ENCODE peak calls at places on chromosome 18, in eight cellular contexts. V, J, R, U, I, B, Z and W are unnamed samples.
A peak's percentile ranks its signal among the peaks of the same experiment; 100 is the strongest.

GRCh38 chr18:45792551-45793294 is 32.8 kb upstream of the SIGLEC15 start:
- DNase-seq in V (peak; percentile 50), J (peak; percentile 67), R (no peak), U (no peak), I (peak; percentile 17), B (no peak), Z (no peak), W (no peak)

GRCh38 chr18:22391571-22392359 is 25.9 kb downstream of the CTAGE1 start:
- DNase-seq in V (peak; percentile 92), J (peak; percentile 86), R (no peak), U (no peak), I (no peak), B (no peak), Z (no peak), W (no peak)

GRCh38 chr18:36735130-36735529 is 93.7 kb downstream of the TPGS2 start:
- DNase-seq in V (no peak), J (no peak), R (no peak), U (no peak), I (no peak), B (no peak), Z (no peak), W (no peak)

GRCh38 chr18:38576349-38576748 is 1010.8 kb upstream of the CELF4 start:
- DNase-seq in V (no peak), J (no peak), R (no peak), U (no peak), I (no peak), B (no peak), Z (no peak), W (no peak)

GRCh38 chr18:54269924-54270844 is 867 bp downstream of the POLI start:
- DNase-seq in V (peak; percentile 53), J (peak; percentile 49), R (peak; percentile 57), U (peak; percentile 19), I (peak; percentile 81), B (peak; percentile 95), Z (peak; percentile 38), W (no peak)

GRCh38 chr18:2994603-2995432 is 18.1 kb downstream of the LPIN2 start:
- DNase-seq in V (no peak), J (no peak), R (no peak), U (no peak), I (no peak), B (peak; percentile 56), Z (no peak), W (no peak)

GRCh38 chr18:10346786-10347415 is 107.5 kb upstream of the APCDD1 start:
- DNase-seq in V (no peak), J (no peak), R (no peak), U (no peak), I (no peak), B (no peak), Z (no peak), W (no peak)

GRCh38 chr18:74282359-74283254 is 9.2 kb downstream of the CYB5A start:
- DNase-seq in V (no peak), J (no peak), R (no peak), U (no peak), I (no peak), B (peak; percentile 25), Z (no peak), W (peak; percentile 93)

GRCh38 chr18:41829648-41830516 is 125.2 kb upstream of the PIK3C3 start:
- DNase-seq in V (no peak), J (no peak), R (no peak), U (no peak), I (no peak), B (no peak), Z (no peak), W (no peak)

GRCh38 chr18:27184115-27185024 is 738 bp downstream of the CHST9 start:
- DNase-seq in V (no peak), J (no peak), R (no peak), U (peak; percentile 14), I (no peak), B (peak; percentile 43), Z (no peak), W (no peak)

GRCh38 chr18:456361-456821 is 44.1 kb downstream of the COLEC12 start:
- DNase-seq in V (no peak), J (peak; percentile 92), R (no peak), U (no peak), I (no peak), B (no peak), Z (peak; percentile 51), W (no peak)
- H3K4me3 ChIP-seq in V (no peak overlapping the region), J (peak overlapping the region; percentile 55), R (no peak overlapping the region), U (no peak overlapping the region), I (peak overlapping the region; percentile 59), B (no peak overlapping the region), Z (no peak overlapping the region), W (no peak overlapping the region)

GRCh38 chr18:34595673-34596072 is 114.4 kb upstream of the DTNA start:
- DNase-seq in V (peak; percentile 36), J (peak; percentile 53), R (no peak), U (no peak), I (no peak), B (peak; percentile 89), Z (no peak), W (no peak)

GRCh38 chr18:34592961-34593382 is 117.1 kb upstream of the DTNA start:
- DNase-seq in V (peak; percentile 86), J (peak; percentile 73), R (no peak), U (peak; percentile 88), I (peak; percentile 85), B (peak; percentile 83), Z (peak; percentile 58), W (no peak)

GRCh38 chr18:34590503-34590902 is 119.6 kb upstream of the DTNA start:
- DNase-seq in V (no peak), J (no peak), R (no peak), U (no peak), I (no peak), B (no peak), Z (no peak), W (no peak)

GRCh38 chr18:34591920-34592444 is 118.1 kb upstream of the DTNA start:
- DNase-seq in V (no peak), J (no peak), R (no peak), U (no peak), I (no peak), B (no peak), Z (no peak), W (no peak)

DNA sequence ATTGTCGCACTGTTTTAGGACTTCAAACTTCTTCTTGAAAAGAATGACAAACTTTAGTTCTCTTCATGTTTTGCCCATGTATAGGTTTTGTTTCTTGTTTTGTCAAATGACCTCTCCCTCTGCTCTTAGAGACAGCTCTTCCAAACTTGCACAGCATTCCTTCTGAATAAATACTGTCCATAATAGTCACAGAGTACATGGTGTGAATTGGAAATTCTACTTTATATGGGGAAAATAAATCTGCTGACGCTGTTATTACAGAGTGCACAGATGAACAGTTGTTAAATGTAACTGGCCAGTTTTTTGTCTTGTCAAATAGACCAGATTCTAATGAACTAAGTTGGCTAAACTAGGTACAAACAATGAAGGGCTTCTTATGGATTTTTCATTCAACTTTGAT is 115.9 kb upstream of the DTNA start:
- DNase-seq in V (no peak), J (no peak), R (no peak), U (no peak), I (no peak), B (no peak), Z (no peak), W (no peak)
- H3K4me3 ChIP-seq in V (no peak overlapping the region), J (no peak overlapping the region), R (no peak overlapping the region), U (peak overlapping the region; percentile 26), I (peak overlapping the region; percentile 68), B (no peak overlapping the region), Z (no peak overlapping the region), W (no peak overlapping the region)

DNA sequence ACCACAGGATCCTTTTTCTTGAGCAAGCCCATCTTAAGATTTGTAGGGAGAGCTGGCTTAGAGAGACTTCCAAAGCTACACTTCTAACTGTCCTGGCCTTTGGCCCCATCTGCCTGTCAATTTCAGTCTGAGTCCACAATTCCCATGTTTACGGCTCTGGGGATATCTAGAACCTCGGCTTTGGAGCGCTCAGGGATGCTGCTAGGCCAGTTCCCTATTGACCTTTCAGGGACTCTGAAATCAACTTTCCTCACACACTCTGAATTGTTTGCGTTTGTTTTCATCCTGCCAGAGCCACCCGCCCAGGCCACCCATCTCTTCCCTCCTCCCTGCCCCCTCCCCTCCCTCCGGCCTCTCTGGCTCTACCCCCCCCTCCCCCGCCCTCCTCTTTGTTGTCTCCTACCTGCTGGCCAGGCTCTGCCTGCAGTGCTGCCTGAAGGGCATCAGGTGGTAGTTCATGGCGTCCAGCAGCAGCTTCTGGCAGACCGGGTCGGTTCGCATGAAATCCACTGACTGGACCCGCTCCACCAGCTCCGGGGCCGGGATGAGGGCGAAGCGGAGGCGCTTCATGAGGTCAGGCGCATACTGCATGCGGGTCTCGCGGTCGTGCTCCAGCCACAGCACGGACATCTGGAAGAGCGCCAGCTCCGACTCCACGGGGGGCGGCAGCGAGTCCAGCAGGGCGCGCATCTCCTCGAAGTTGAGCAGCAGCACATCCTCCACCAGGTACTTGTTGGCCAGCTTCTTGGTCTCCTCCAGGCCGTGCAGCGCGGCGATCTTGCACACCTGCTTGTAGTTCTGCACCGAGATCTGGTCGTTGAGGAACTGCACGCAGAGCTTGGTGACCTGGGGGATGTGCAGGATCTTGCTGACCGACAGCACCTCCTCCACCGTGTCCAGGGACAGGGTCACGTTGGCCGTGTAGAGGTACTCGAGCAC is 3.3 kb downstream of the KLHL14 start:
- DNase-seq in V (no peak), J (no peak), R (no peak), U (peak; percentile 55), I (no peak), B (peak; percentile 61), Z (no peak), W (no peak)
- H3K4me3 ChIP-seq in V (no peak overlapping the region), J (no peak overlapping the region), R (no peak overlapping the region), U (peak overlapping the region; percentile 85), I (peak overlapping the region; percentile 67), B (no peak overlapping the region), Z (no peak overlapping the region), W (no peak overlapping the region)

DNA sequence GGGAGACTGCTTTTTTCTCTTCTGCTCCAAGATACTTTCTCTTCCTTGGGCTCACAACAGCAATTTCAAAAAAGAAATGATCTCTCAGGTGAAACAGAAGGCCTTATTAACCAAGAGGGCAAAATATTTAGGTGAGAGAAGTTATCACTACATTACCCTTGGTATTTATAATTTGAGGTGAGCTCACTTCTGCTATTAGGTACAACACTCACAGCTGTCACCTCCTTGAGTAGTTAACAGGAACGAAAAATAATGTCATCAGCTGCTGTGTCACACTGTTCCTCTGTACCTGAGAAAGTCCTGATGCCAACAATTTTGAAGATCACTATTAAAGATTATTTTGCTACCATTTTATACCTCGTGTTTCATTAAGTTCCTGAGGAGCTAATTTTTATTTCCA is 205.0 kb downstream of the DLGAP1 start:
- DNase-seq in V (no peak), J (no peak), R (no peak), U (no peak), I (no peak), B (no peak), Z (no peak), W (no peak)
- H3K4me3 ChIP-seq in V (no peak overlapping the region), J (no peak overlapping the region), R (no peak overlapping the region), U (no peak overlapping the region), I (no peak overlapping the region), B (no peak overlapping the region), Z (no peak overlapping the region), W (no peak overlapping the region)